ENCODE peak calls at places on chromosomes 6 and 20, in ten cellular contexts. One of them, this sample, is unnamed.

GRCh38 chr6:132768051-132768517 is 10.4 kb upstream of the VNN2 start:
- DNase-seq in progenitor cell of endocrine pancreas: peak; percentile 9
- DNase-seq in HEK293T: peak; percentile 70
- DNase-seq in NCI-H524: peak; percentile 66
- DNase-seq in neural crest cell: peak; percentile 5
- DNase-seq in NCI-H460: peak; percentile 65
- DNase-seq in natural killer cell treated with Interleukin-12 subunit alpha and Interleukin-12 subunit beta and Interleukin-15 and Interleukin-18, amount 100 ng/mL, for 72 hours: peak; percentile 68
- DNase-seq in choroid plexus epithelial cell: peak; percentile 14
- DNase-seq in astrocyte of the spinal cord: no peak
- DNase-seq in fibroblast of lung: no peak
- DNase-seq in this sample: peak; percentile 61

GRCh38 chr20:20637998-20638397 is 74.4 kb downstream of the RALGAPA2 start:
- DNase-seq in progenitor cell of endocrine pancreas: no peak
- DNase-seq in HEK293T: no peak
- DNase-seq in NCI-H524: no peak
- DNase-seq in neural crest cell: no peak
- DNase-seq in NCI-H460: no peak
- DNase-seq in natural killer cell treated with Interleukin-12 subunit alpha and Interleukin-12 subunit beta and Interleukin-15 and Interleukin-18, amount 100 ng/mL, for 72 hours: no peak
- DNase-seq in choroid plexus epithelial cell: no peak
- DNase-seq in astrocyte of the spinal cord: no peak
- DNase-seq in fibroblast of lung: no peak
- DNase-seq in this sample: no peak

GRCh38 chr6:97591955-97592354 is 308.9 kb upstream of the MMS22L start:
- DNase-seq in progenitor cell of endocrine pancreas: no peak
- DNase-seq in HEK293T: no peak
- DNase-seq in NCI-H524: no peak
- DNase-seq in neural crest cell: no peak
- DNase-seq in NCI-H460: no peak
- DNase-seq in natural killer cell treated with Interleukin-12 subunit alpha and Interleukin-12 subunit beta and Interleukin-15 and Interleukin-18, amount 100 ng/mL, for 72 hours: no peak
- DNase-seq in choroid plexus epithelial cell: no peak
- DNase-seq in astrocyte of the spinal cord: no peak
- DNase-seq in fibroblast of lung: no peak
- DNase-seq in this sample: no peak

GRCh38 chr6:148203281-148203925 is 139.2 kb upstream of the SASH1 start:
- DNase-seq in progenitor cell of endocrine pancreas: no peak
- DNase-seq in HEK293T: no peak
- DNase-seq in NCI-H524: peak; percentile 87
- DNase-seq in neural crest cell: no peak
- DNase-seq in NCI-H460: no peak
- DNase-seq in natural killer cell treated with Interleukin-12 subunit alpha and Interleukin-12 subunit beta and Interleukin-15 and Interleukin-18, amount 100 ng/mL, for 72 hours: no peak
- DNase-seq in choroid plexus epithelial cell: peak; percentile 47
- DNase-seq in astrocyte of the spinal cord: peak; percentile 58
- DNase-seq in fibroblast of lung: peak; percentile 93
- DNase-seq in this sample: no peak

GRCh38 chr6:98146656-98147055 is 687.7 kb upstream of the POU3F2 start:
- DNase-seq in progenitor cell of endocrine pancreas: no peak
- DNase-seq in HEK293T: no peak
- DNase-seq in NCI-H524: no peak
- DNase-seq in neural crest cell: no peak
- DNase-seq in NCI-H460: no peak
- DNase-seq in natural killer cell treated with Interleukin-12 subunit alpha and Interleukin-12 subunit beta and Interleukin-15 and Interleukin-18, amount 100 ng/mL, for 72 hours: no peak
- DNase-seq in choroid plexus epithelial cell: no peak
- DNase-seq in astrocyte of the spinal cord: peak; percentile 17
- DNase-seq in fibroblast of lung: peak; percentile 21
- DNase-seq in this sample: no peak

GRCh38 chr6:31952140-31952805 is 6.4 kb downstream of the CFB start:
- DNase-seq in progenitor cell of endocrine pancreas: peak; percentile 41
- DNase-seq in HEK293T: peak; percentile 57
- DNase-seq in NCI-H524: peak; percentile 49
- DNase-seq in neural crest cell: peak; percentile 61
- DNase-seq in NCI-H460: peak; percentile 40
- DNase-seq in natural killer cell treated with Interleukin-12 subunit alpha and Interleukin-12 subunit beta and Interleukin-15 and Interleukin-18, amount 100 ng/mL, for 72 hours: no peak
- DNase-seq in choroid plexus epithelial cell: peak; percentile 78
- DNase-seq in astrocyte of the spinal cord: peak; percentile 61
- DNase-seq in fibroblast of lung: peak; percentile 34
- DNase-seq in this sample: peak; percentile 80

GRCh38 chr20:664151-664550 is 11.2 kb upstream of the SRXN1 start:
- DNase-seq in progenitor cell of endocrine pancreas: no peak
- DNase-seq in HEK293T: no peak
- DNase-seq in NCI-H524: no peak
- DNase-seq in neural crest cell: no peak
- DNase-seq in NCI-H460: no peak
- DNase-seq in natural killer cell treated with Interleukin-12 subunit alpha and Interleukin-12 subunit beta and Interleukin-15 and Interleukin-18, amount 100 ng/mL, for 72 hours: no peak
- DNase-seq in choroid plexus epithelial cell: no peak
- DNase-seq in astrocyte of the spinal cord: no peak
- DNase-seq in fibroblast of lung: no peak
- DNase-seq in this sample: no peak

GRCh38 chr6:75244063-75244575 is 518 bp upstream of the COX7A2 start:
- DNase-seq in progenitor cell of endocrine pancreas: no peak
- DNase-seq in HEK293T: no peak
- DNase-seq in NCI-H524: peak; percentile 32
- DNase-seq in neural crest cell: no peak
- DNase-seq in NCI-H460: no peak
- DNase-seq in natural killer cell treated with Interleukin-12 subunit alpha and Interleukin-12 subunit beta and Interleukin-15 and Interleukin-18, amount 100 ng/mL, for 72 hours: no peak
- DNase-seq in choroid plexus epithelial cell: no peak
- DNase-seq in astrocyte of the spinal cord: no peak
- DNase-seq in fibroblast of lung: no peak
- DNase-seq in this sample: no peak

GRCh38 chr6:137208279-137208678 is 10.9 kb downstream of the IFNGR1 start:
- DNase-seq in progenitor cell of endocrine pancreas: no peak
- DNase-seq in HEK293T: no peak
- DNase-seq in NCI-H524: no peak
- DNase-seq in neural crest cell: no peak
- DNase-seq in NCI-H460: no peak
- DNase-seq in natural killer cell treated with Interleukin-12 subunit alpha and Interleukin-12 subunit beta and Interleukin-15 and Interleukin-18, amount 100 ng/mL, for 72 hours: no peak
- DNase-seq in choroid plexus epithelial cell: no peak
- DNase-seq in astrocyte of the spinal cord: no peak
- DNase-seq in fibroblast of lung: no peak
- DNase-seq in this sample: no peak

GRCh38 chr20:3930265-3931206 is 41.3 kb downstream of the PANK2 start:
- DNase-seq in progenitor cell of endocrine pancreas: no peak
- DNase-seq in HEK293T: no peak
- DNase-seq in NCI-H524: peak; percentile 19
- DNase-seq in neural crest cell: no peak
- DNase-seq in NCI-H460: no peak
- DNase-seq in natural killer cell treated with Interleukin-12 subunit alpha and Interleukin-12 subunit beta and Interleukin-15 and Interleukin-18, amount 100 ng/mL, for 72 hours: no peak
- DNase-seq in choroid plexus epithelial cell: no peak
- DNase-seq in astrocyte of the spinal cord: no peak
- DNase-seq in fibroblast of lung: no peak
- DNase-seq in this sample: no peak

GRCh38 chr6:22248513-22249308 is 48.1 kb downstream of the PRL start:
- DNase-seq in progenitor cell of endocrine pancreas: no peak
- DNase-seq in HEK293T: no peak
- DNase-seq in NCI-H524: no peak
- DNase-seq in neural crest cell: no peak
- DNase-seq in NCI-H460: peak; percentile 93
- DNase-seq in natural killer cell treated with Interleukin-12 subunit alpha and Interleukin-12 subunit beta and Interleukin-15 and Interleukin-18, amount 100 ng/mL, for 72 hours: no peak
- DNase-seq in choroid plexus epithelial cell: peak; percentile 90
- DNase-seq in astrocyte of the spinal cord: peak; percentile 73
- DNase-seq in fibroblast of lung: peak; percentile 83
- DNase-seq in this sample: no peak

GRCh38 chr20:2807019-2807418 is 6.6 kb upstream of the CPXM1 start:
- DNase-seq in progenitor cell of endocrine pancreas: no peak
- DNase-seq in HEK293T: no peak
- DNase-seq in NCI-H524: no peak
- DNase-seq in neural crest cell: no peak
- DNase-seq in NCI-H460: no peak
- DNase-seq in natural killer cell treated with Interleukin-12 subunit alpha and Interleukin-12 subunit beta and Interleukin-15 and Interleukin-18, amount 100 ng/mL, for 72 hours: no peak
- DNase-seq in choroid plexus epithelial cell: no peak
- DNase-seq in astrocyte of the spinal cord: no peak
- DNase-seq in fibroblast of lung: no peak
- DNase-seq in this sample: no peak

GRCh38 chr6:160750276-160750689 is 48.2 kb downstream of the PLG start:
- DNase-seq in progenitor cell of endocrine pancreas: peak; percentile 35
- DNase-seq in HEK293T: peak; percentile 62
- DNase-seq in NCI-H524: peak; percentile 81
- DNase-seq in neural crest cell: no peak
- DNase-seq in NCI-H460: no peak
- DNase-seq in natural killer cell treated with Interleukin-12 subunit alpha and Interleukin-12 subunit beta and Interleukin-15 and Interleukin-18, amount 100 ng/mL, for 72 hours: no peak
- DNase-seq in choroid plexus epithelial cell: no peak
- DNase-seq in astrocyte of the spinal cord: no peak
- DNase-seq in fibroblast of lung: no peak
- DNase-seq in this sample: peak; percentile 66

GRCh38 chr20:31923388-31924271 is 28.2 kb downstream of the PDRG1 start:
- DNase-seq in progenitor cell of endocrine pancreas: no peak
- DNase-seq in HEK293T: no peak
- DNase-seq in NCI-H524: peak; percentile 18
- DNase-seq in neural crest cell: no peak
- DNase-seq in NCI-H460: no peak
- DNase-seq in natural killer cell treated with Interleukin-12 subunit alpha and Interleukin-12 subunit beta and Interleukin-15 and Interleukin-18, amount 100 ng/mL, for 72 hours: no peak
- DNase-seq in choroid plexus epithelial cell: no peak
- DNase-seq in astrocyte of the spinal cord: no peak
- DNase-seq in fibroblast of lung: no peak
- DNase-seq in this sample: no peak

GRCh38 chr20:49699200-49699992 is 14.3 kb downstream of the B4GALT5 start:
- DNase-seq in progenitor cell of endocrine pancreas: no peak
- DNase-seq in HEK293T: no peak
- DNase-seq in NCI-H524: no peak
- DNase-seq in neural crest cell: no peak
- DNase-seq in NCI-H460: no peak
- DNase-seq in natural killer cell treated with Interleukin-12 subunit alpha and Interleukin-12 subunit beta and Interleukin-15 and Interleukin-18, amount 100 ng/mL, for 72 hours: no peak
- DNase-seq in choroid plexus epithelial cell: peak; percentile 66
- DNase-seq in astrocyte of the spinal cord: no peak
- DNase-seq in fibroblast of lung: peak; percentile 87
- DNase-seq in this sample: no peak

GRCh38 chr6:111576302-111576701 is 29.4 kb downstream of the TRAF3IP2 start:
- DNase-seq in progenitor cell of endocrine pancreas: no peak
- DNase-seq in HEK293T: no peak
- DNase-seq in NCI-H524: no peak
- DNase-seq in neural crest cell: no peak
- DNase-seq in NCI-H460: no peak
- DNase-seq in natural killer cell treated with Interleukin-12 subunit alpha and Interleukin-12 subunit beta and Interleukin-15 and Interleukin-18, amount 100 ng/mL, for 72 hours: no peak
- DNase-seq in choroid plexus epithelial cell: peak; percentile 78
- DNase-seq in astrocyte of the spinal cord: no peak
- DNase-seq in fibroblast of lung: peak; percentile 52
- DNase-seq in this sample: no peak

GRCh38 chr6:52331793-52332457 is 30.0 kb upstream of the PAQR8 start:
- DNase-seq in progenitor cell of endocrine pancreas: no peak
- DNase-seq in HEK293T: no peak
- DNase-seq in NCI-H524: no peak
- DNase-seq in neural crest cell: no peak
- DNase-seq in NCI-H460: no peak
- DNase-seq in natural killer cell treated with Interleukin-12 subunit alpha and Interleukin-12 subunit beta and Interleukin-15 and Interleukin-18, amount 100 ng/mL, for 72 hours: no peak
- DNase-seq in choroid plexus epithelial cell: no peak
- DNase-seq in astrocyte of the spinal cord: no peak
- DNase-seq in fibroblast of lung: no peak
- DNase-seq in this sample: no peak

GRCh38 chr6:25172819-25173218 is 106.4 kb upstream of the CARMIL1 start:
- DNase-seq in progenitor cell of endocrine pancreas: no peak
- DNase-seq in HEK293T: no peak
- DNase-seq in NCI-H524: no peak
- DNase-seq in neural crest cell: no peak
- DNase-seq in NCI-H460: no peak
- DNase-seq in natural killer cell treated with Interleukin-12 subunit alpha and Interleukin-12 subunit beta and Interleukin-15 and Interleukin-18, amount 100 ng/mL, for 72 hours: no peak
- DNase-seq in choroid plexus epithelial cell: peak; percentile 96
- DNase-seq in astrocyte of the spinal cord: peak; percentile 88
- DNase-seq in fibroblast of lung: peak; percentile 99
- DNase-seq in this sample: no peak

GRCh38 chr6:112232845-112233256 is 21.5 kb downstream of the LAMA4 start:
- DNase-seq in progenitor cell of endocrine pancreas: no peak
- DNase-seq in HEK293T: peak; percentile 55
- DNase-seq in NCI-H524: no peak
- DNase-seq in neural crest cell: no peak
- DNase-seq in NCI-H460: no peak
- DNase-seq in natural killer cell treated with Interleukin-12 subunit alpha and Interleukin-12 subunit beta and Interleukin-15 and Interleukin-18, amount 100 ng/mL, for 72 hours: no peak
- DNase-seq in choroid plexus epithelial cell: peak; percentile 92
- DNase-seq in astrocyte of the spinal cord: peak; percentile 93
- DNase-seq in fibroblast of lung: peak; percentile 98
- DNase-seq in this sample: no peak

GRCh38 chr20:48722737-48723191 is 105.0 kb downstream of the PREX1 start:
- DNase-seq in progenitor cell of endocrine pancreas: no peak
- DNase-seq in HEK293T: no peak
- DNase-seq in NCI-H524: no peak
- DNase-seq in neural crest cell: no peak
- DNase-seq in NCI-H460: no peak
- DNase-seq in natural killer cell treated with Interleukin-12 subunit alpha and Interleukin-12 subunit beta and Interleukin-15 and Interleukin-18, amount 100 ng/mL, for 72 hours: no peak
- DNase-seq in choroid plexus epithelial cell: peak; percentile 63
- DNase-seq in astrocyte of the spinal cord: peak; percentile 68
- DNase-seq in fibroblast of lung: peak; percentile 50
- DNase-seq in this sample: no peak

GRCh38 chr6:169998457-169998856 is 247.0 kb downstream of the ERMARD start:
- DNase-seq in progenitor cell of endocrine pancreas: no peak
- DNase-seq in HEK293T: no peak
- DNase-seq in NCI-H524: no peak
- DNase-seq in neural crest cell: no peak
- DNase-seq in NCI-H460: no peak
- DNase-seq in natural killer cell treated with Interleukin-12 subunit alpha and Interleukin-12 subunit beta and Interleukin-15 and Interleukin-18, amount 100 ng/mL, for 72 hours: no peak
- DNase-seq in choroid plexus epithelial cell: no peak
- DNase-seq in astrocyte of the spinal cord: no peak
- DNase-seq in fibroblast of lung: no peak
- DNase-seq in this sample: no peak

GRCh38 chr6:166415833-166416347 is 33.1 kb upstream of the MPC1 start:
- DNase-seq in progenitor cell of endocrine pancreas: no peak
- DNase-seq in HEK293T: no peak
- DNase-seq in NCI-H524: no peak
- DNase-seq in neural crest cell: no peak
- DNase-seq in NCI-H460: no peak
- DNase-seq in natural killer cell treated with Interleukin-12 subunit alpha and Interleukin-12 subunit beta and Interleukin-15 and Interleukin-18, amount 100 ng/mL, for 72 hours: peak; percentile 6
- DNase-seq in choroid plexus epithelial cell: no peak
- DNase-seq in astrocyte of the spinal cord: no peak
- DNase-seq in fibroblast of lung: no peak
- DNase-seq in this sample: no peak

GRCh38 chr6:118739976-118740771 is 88.8 kb upstream of the CEP85L start:
- DNase-seq in progenitor cell of endocrine pancreas: no peak
- DNase-seq in HEK293T: no peak
- DNase-seq in NCI-H524: peak; percentile 7
- DNase-seq in neural crest cell: no peak
- DNase-seq in NCI-H460: no peak
- DNase-seq in natural killer cell treated with Interleukin-12 subunit alpha and Interleukin-12 subunit beta and Interleukin-15 and Interleukin-18, amount 100 ng/mL, for 72 hours: no peak
- DNase-seq in choroid plexus epithelial cell: peak; percentile 56
- DNase-seq in astrocyte of the spinal cord: peak; percentile 15
- DNase-seq in fibroblast of lung: peak; percentile 72
- DNase-seq in this sample: no peak

GRCh38 chr6:109867970-109868358 is 110.1 kb upstream of the GPR6 start:
- DNase-seq in progenitor cell of endocrine pancreas: no peak
- DNase-seq in HEK293T: no peak
- DNase-seq in NCI-H524: no peak
- DNase-seq in neural crest cell: no peak
- DNase-seq in NCI-H460: no peak
- DNase-seq in natural killer cell treated with Interleukin-12 subunit alpha and Interleukin-12 subunit beta and Interleukin-15 and Interleukin-18, amount 100 ng/mL, for 72 hours: no peak
- DNase-seq in choroid plexus epithelial cell: peak; percentile 65
- DNase-seq in astrocyte of the spinal cord: peak; percentile 48
- DNase-seq in fibroblast of lung: peak; percentile 19
- DNase-seq in this sample: no peak

GRCh38 chr20:61937146-61937962 is 128.3 kb downstream of the TAF4 start:
- DNase-seq in progenitor cell of endocrine pancreas: no peak
- DNase-seq in HEK293T: no peak
- DNase-seq in NCI-H524: no peak
- DNase-seq in neural crest cell: no peak
- DNase-seq in NCI-H460: no peak
- DNase-seq in natural killer cell treated with Interleukin-12 subunit alpha and Interleukin-12 subunit beta and Interleukin-15 and Interleukin-18, amount 100 ng/mL, for 72 hours: no peak
- DNase-seq in choroid plexus epithelial cell: no peak
- DNase-seq in astrocyte of the spinal cord: no peak
- DNase-seq in fibroblast of lung: no peak
- DNase-seq in this sample: no peak

GRCh38 chr6:25717856-25718740 is 36.4 kb upstream of the SLC17A4 start:
- DNase-seq in progenitor cell of endocrine pancreas: no peak
- DNase-seq in HEK293T: peak; percentile 20
- DNase-seq in NCI-H524: peak; percentile 51
- DNase-seq in neural crest cell: no peak
- DNase-seq in NCI-H460: peak; percentile 7
- DNase-seq in natural killer cell treated with Interleukin-12 subunit alpha and Interleukin-12 subunit beta and Interleukin-15 and Interleukin-18, amount 100 ng/mL, for 72 hours: no peak
- DNase-seq in choroid plexus epithelial cell: peak; percentile 56
- DNase-seq in astrocyte of the spinal cord: peak; percentile 37
- DNase-seq in fibroblast of lung: peak; percentile 14
- DNase-seq in this sample: peak; percentile 32

GRCh38 chr20:20782221-20782620 is 69.8 kb upstream of the RALGAPA2 start:
- DNase-seq in progenitor cell of endocrine pancreas: no peak
- DNase-seq in HEK293T: no peak
- DNase-seq in NCI-H524: no peak
- DNase-seq in neural crest cell: no peak
- DNase-seq in NCI-H460: no peak
- DNase-seq in natural killer cell treated with Interleukin-12 subunit alpha and Interleukin-12 subunit beta and Interleukin-15 and Interleukin-18, amount 100 ng/mL, for 72 hours: no peak
- DNase-seq in choroid plexus epithelial cell: peak; percentile 1
- DNase-seq in astrocyte of the spinal cord: no peak
- DNase-seq in fibroblast of lung: no peak
- DNase-seq in this sample: no peak

GRCh38 chr6:24410622-24411021 is 7.9 kb downstream of the MRS2 start:
- DNase-seq in progenitor cell of endocrine pancreas: no peak
- DNase-seq in HEK293T: no peak
- DNase-seq in NCI-H524: no peak
- DNase-seq in neural crest cell: no peak
- DNase-seq in NCI-H460: no peak
- DNase-seq in natural killer cell treated with Interleukin-12 subunit alpha and Interleukin-12 subunit beta and Interleukin-15 and Interleukin-18, amount 100 ng/mL, for 72 hours: no peak
- DNase-seq in choroid plexus epithelial cell: no peak
- DNase-seq in astrocyte of the spinal cord: no peak
- DNase-seq in fibroblast of lung: no peak
- DNase-seq in this sample: no peak